ENCODE peak calls at places on chromosomes 1 and 21, in eight cellular contexts. I is stomach, E is heart left ventricle, S is left cardiac atrium, Z is HEK293T, A is IMR-90, U is testis, M is aorta. G is an unnamed sample.

GRCh38 chr1:216416488-216416887 is 6.8 kb downstream of the USH2A start:
- DNase-seq in I (no peak), E (no peak), S (no peak), Z (no peak), A (no peak), U (no peak), M (no peak), G (no peak)

GRCh38 chr1:180234369-180235076 is 4.5 kb downstream of the LHX4 start:
- DNase-seq in I (no peak), E (no peak), S (no peak), Z (no peak), A (no peak), U (no peak), M (no peak), G (no peak)

GRCh38 chr1:178520803-178521202 is 7.9 kb downstream of the TEX35 start:
- DNase-seq in I (no peak), E (no peak), S (no peak), Z (no peak), A (no peak), U (no peak), M (no peak), G (no peak)

GRCh38 chr1:101187287-101187686 is 49.5 kb upstream of the S1PR1 start:
- DNase-seq in I (no peak), E (no peak), S (no peak), Z (no peak), A (peak; percentile 72), U (no peak), M (no peak), G (peak; percentile 16)

GRCh38 chr1:94202241-94202640 is 35.1 kb downstream of the ARHGAP29 start:
- DNase-seq in I (no peak), E (no peak), S (no peak), Z (no peak), A (no peak), U (no peak), M (no peak), G (no peak)

GRCh38 chr21:33690874-33691273 is 48.6 kb downstream of the ITSN1 start:
- DNase-seq in I (no peak), E (no peak), S (no peak), Z (no peak), A (no peak), U (no peak), M (no peak), G (no peak)

GRCh38 chr1:25818569-25818968 is 1.2 kb upstream of the MTFR1L start:
- DNase-seq in I (no peak), E (no peak), S (no peak), Z (no peak), A (no peak), U (no peak), M (no peak), G (no peak)

GRCh38 chr1:93471911-93472310 is 24.0 kb downstream of the FNBP1L start:
- DNase-seq in I (no peak), E (no peak), S (no peak), Z (no peak), A (peak; percentile 86), U (no peak), M (no peak), G (peak; percentile 35)

GRCh38 chr1:21232044-21232443 is 55.3 kb upstream of the EIF4G3 start:
- DNase-seq in I (peak; percentile 59), E (no peak), S (no peak), Z (peak; percentile 76), A (peak; percentile 66), U (peak; percentile 70), M (no peak), G (peak; percentile 70)

GRCh38 chr1:205913451-205914204 is 29.6 kb downstream of the SLC26A9 start:
- DNase-seq in I (peak; percentile 85), E (peak; percentile 86), S (peak; percentile 84), Z (no peak), A (no peak), U (peak; percentile 87), M (peak; percentile 85), G (no peak)

GRCh38 chr1:163035791-163036249 is 33.3 kb upstream of the RGS4 start:
- DNase-seq in I (no peak), E (no peak), S (no peak), Z (no peak), A (peak; percentile 96), U (no peak), M (no peak), G (peak; percentile 61)

GRCh38 chr1:244369256-244370057 is 82.3 kb downstream of the ADSS2 start:
- DNase-seq in I (peak; percentile 65), E (no peak), S (no peak), Z (no peak), A (no peak), U (no peak), M (no peak), G (no peak)

GRCh38 chr1:168637350-168637991 is 61.1 kb downstream of the XCL1 start:
- DNase-seq in I (no peak), E (no peak), S (no peak), Z (peak; percentile 70), A (peak; percentile 38), U (peak; percentile 21), M (no peak), G (peak; percentile 29)

GRCh38 chr1:91026320-91026719 is 4.5 kb upstream of the ZNF644 start:
- DNase-seq in I (no peak), E (no peak), S (no peak), Z (no peak), A (no peak), U (no peak), M (no peak), G (no peak)

GRCh38 chr1:240732390-240732789 is 120.4 kb upstream of the GREM2 start:
- DNase-seq in I (no peak), E (no peak), S (no peak), Z (peak; percentile 74), A (peak; percentile 79), U (no peak), M (no peak), G (peak; percentile 71)

GRCh38 chr1:12690156-12690555 is 25.8 kb upstream of the AADACL3 start:
- DNase-seq in I (no peak), E (no peak), S (no peak), Z (no peak), A (no peak), U (no peak), M (no peak), G (no peak)

GRCh38 chr1:43225168-43225567 is 44.6 kb upstream of the TMEM125 start:
- DNase-seq in I (no peak), E (no peak), S (no peak), Z (no peak), A (no peak), U (no peak), M (no peak), G (peak; percentile 38)

GRCh38 chr1:245762396-245762910 is 607.7 kb downstream of the KIF26B start:
- DNase-seq in I (no peak), E (no peak), S (no peak), Z (no peak), A (no peak), U (no peak), M (no peak), G (no peak)

GRCh38 chr1:38486115-38486514 is 373.5 kb downstream of the RRAGC start:
- DNase-seq in I (no peak), E (no peak), S (no peak), Z (no peak), A (no peak), U (no peak), M (no peak), G (no peak)

G was measured in mesenchymal stem cell.